ENCODE peak calls at places on chromosomes 4 and X, in seven cellular contexts. One of them, this sample, is unnamed.

GRCh38 chr4:184599492-184600135 is 49.6 kb downstream of the CASP3 start:
- DNase-seq in HepG2: no peak
- DNase-seq in HCT116: no peak
- DNase-seq in GM12878: no peak
- DNase-seq in SK-N-SH: no peak
- DNase-seq in K562: no peak
- DNase-seq in NT2/D1: no peak
- DNase-seq in this sample: no peak

GRCh38 chrX:36577006-36577405 is 431.2 kb upstream of the FAM47C start:
- DNase-seq in NT2/D1: no peak
- DNase-seq in GM12878: no peak
- DNase-seq in HCT116: no peak
- DNase-seq in K562: no peak
- DNase-seq in SK-N-SH: no peak
- DNase-seq in HepG2: no peak
- DNase-seq in this sample: no peak

GRCh38 chr4:154618708-154619315 is 6.4 kb upstream of the FGG start:
- DNase-seq in HCT116: peak
- DNase-seq in GM12878: peak
- DNase-seq in K562: peak
- DNase-seq in HepG2: peak
- DNase-seq in NT2/D1: peak
- DNase-seq in SK-N-SH: peak
- DNase-seq in this sample: peak

GRCh38 chr4:6449746-6450369 is 22.6 kb downstream of the PPP2R2C start:
- DNase-seq in HCT116: no peak
- DNase-seq in NT2/D1: no peak
- DNase-seq in SK-N-SH: no peak
- DNase-seq in HepG2: no peak
- DNase-seq in GM12878: no peak
- DNase-seq in K562: no peak
- DNase-seq in this sample: no peak

GRCh38 chrX:125004799-125005198 is 314.9 kb upstream of the TEX13C start:
- DNase-seq in HCT116: no peak
- DNase-seq in HepG2: no peak
- DNase-seq in NT2/D1: no peak
- DNase-seq in GM12878: no peak
- DNase-seq in SK-N-SH: no peak
- DNase-seq in K562: peak
- DNase-seq in this sample: no peak

GRCh38 chrX:119105826-119106225 is 21.8 kb downstream of the KIAA1210 start:
- DNase-seq in HepG2: no peak
- DNase-seq in NT2/D1: no peak
- DNase-seq in K562: no peak
- DNase-seq in GM12878: no peak
- DNase-seq in HCT116: no peak
- DNase-seq in SK-N-SH: no peak
- DNase-seq in this sample: no peak

GRCh38 chrX:130789793-130790192 is 113.2 kb downstream of the ENOX2 start:
- DNase-seq in GM12878: no peak
- DNase-seq in HepG2: no peak
- DNase-seq in HCT116: no peak
- DNase-seq in NT2/D1: no peak
- DNase-seq in K562: no peak
- DNase-seq in SK-N-SH: no peak
- DNase-seq in this sample: no peak

GRCh38 chr4:7428261-7429068 is 6.3 kb downstream of the PSAPL1 start:
- DNase-seq in HepG2: no peak
- DNase-seq in K562: no peak
- DNase-seq in HCT116: no peak
- DNase-seq in SK-N-SH: peak
- DNase-seq in GM12878: no peak
- DNase-seq in NT2/D1: no peak
- DNase-seq in this sample: no peak

GRCh38 chr4:48970471-48970921 is 15.6 kb upstream of the CWH43 start:
- DNase-seq in HepG2: no peak
- DNase-seq in K562: no peak
- DNase-seq in HCT116: peak
- DNase-seq in GM12878: no peak
- DNase-seq in NT2/D1: no peak
- DNase-seq in SK-N-SH: no peak
- DNase-seq in this sample: no peak

GRCh38 chr4:146342600-146343192 is 128.4 kb downstream of the REELD1 start:
- DNase-seq in SK-N-SH: peak
- DNase-seq in HepG2: no peak
- DNase-seq in GM12878: no peak
- DNase-seq in HCT116: no peak
- DNase-seq in NT2/D1: no peak
- DNase-seq in K562: peak
- DNase-seq in this sample: no peak

GRCh38 chrX:46311581-46312120 is 233.6 kb downstream of the ZNF674 start:
- DNase-seq in NT2/D1: no peak
- DNase-seq in HCT116: no peak
- DNase-seq in HepG2: no peak
- DNase-seq in GM12878: no peak
- DNase-seq in SK-N-SH: no peak
- DNase-seq in K562: no peak
- DNase-seq in this sample: no peak

GRCh38 chr4:80069108-80069836 is 3.8 kb downstream of the ANTXR2 start:
- DNase-seq in NT2/D1: no peak
- DNase-seq in HepG2: no peak
- DNase-seq in K562: no peak
- DNase-seq in SK-N-SH: no peak
- DNase-seq in GM12878: no peak
- DNase-seq in HCT116: no peak
- DNase-seq in this sample: no peak

GRCh38 chr4:66187175-66187720 is 517.0 kb upstream of the EPHA5 start:
- DNase-seq in K562: no peak
- DNase-seq in HepG2: no peak
- DNase-seq in SK-N-SH: no peak
- DNase-seq in NT2/D1: no peak
- DNase-seq in GM12878: no peak
- DNase-seq in HCT116: no peak
- DNase-seq in this sample: no peak

GRCh38 chr4:166042510-166043055 is 169.5 kb downstream of the TLL1 start:
- DNase-seq in HCT116: no peak
- DNase-seq in NT2/D1: no peak
- DNase-seq in SK-N-SH: no peak
- DNase-seq in HepG2: no peak
- DNase-seq in GM12878: no peak
- DNase-seq in K562: no peak
- DNase-seq in this sample: no peak

GRCh38 chrX:120302434-120302833 is 8.8 kb downstream of the TMEM255A start:
- DNase-seq in HCT116: no peak
- DNase-seq in SK-N-SH: no peak
- DNase-seq in GM12878: peak
- DNase-seq in K562: no peak
- DNase-seq in NT2/D1: peak
- DNase-seq in HepG2: no peak
- DNase-seq in this sample: no peak

GRCh38 chr4:174154455-174154854 is 129.0 kb downstream of the FBXO8 start:
- DNase-seq in K562: peak
- DNase-seq in GM12878: no peak
- DNase-seq in HCT116: no peak
- DNase-seq in SK-N-SH: no peak
- DNase-seq in NT2/D1: no peak
- DNase-seq in HepG2: no peak
- DNase-seq in this sample: no peak

GRCh38 chr4:187276786-187277408 is 553.2 kb upstream of the FAT1 start:
- DNase-seq in NT2/D1: no peak
- DNase-seq in SK-N-SH: no peak
- DNase-seq in K562: no peak
- DNase-seq in HepG2: no peak
- DNase-seq in GM12878: no peak
- DNase-seq in HCT116: no peak
- DNase-seq in this sample: no peak

GRCh38 chr4:52889778-52890400 is 27.8 kb downstream of the RASL11B start:
- DNase-seq in SK-N-SH: no peak
- DNase-seq in NT2/D1: no peak
- DNase-seq in HepG2: no peak
- DNase-seq in GM12878: no peak
- DNase-seq in HCT116: no peak
- DNase-seq in K562: no peak
- DNase-seq in this sample: no peak

GRCh38 chr4:8095956-8096689 is 62.5 kb downstream of the ABLIM2 start:
- DNase-seq in HCT116: no peak
- DNase-seq in NT2/D1: no peak
- DNase-seq in GM12878: no peak
- DNase-seq in K562: no peak
- DNase-seq in HepG2: no peak
- DNase-seq in SK-N-SH: no peak
- DNase-seq in this sample: no peak

GRCh38 chr4:56575820-56576429 is 70.3 kb downstream of the ARL9 start:
- DNase-seq in HepG2: peak
- DNase-seq in HCT116: peak
- DNase-seq in SK-N-SH: peak
- DNase-seq in K562: peak
- DNase-seq in NT2/D1: no peak
- DNase-seq in GM12878: no peak
- DNase-seq in this sample: no peak

GRCh38 chr4:120009731-120010130 is 56.9 kb downstream of the MAD2L1 start:
- DNase-seq in HepG2: no peak
- DNase-seq in GM12878: no peak
- DNase-seq in K562: no peak
- DNase-seq in HCT116: no peak
- DNase-seq in NT2/D1: no peak
- DNase-seq in SK-N-SH: no peak
- DNase-seq in this sample: no peak

GRCh38 chr4:164396439-164396838 is 357.5 kb upstream of the SMIM31 start:
- DNase-seq in GM12878: no peak
- DNase-seq in HepG2: no peak
- DNase-seq in NT2/D1: no peak
- DNase-seq in HCT116: no peak
- DNase-seq in K562: no peak
- DNase-seq in SK-N-SH: no peak
- DNase-seq in this sample: no peak

GRCh38 chrX:135421932-135422809 is at the start of gene SMIM10L2A:
- DNase-seq in GM12878: no peak
- DNase-seq in HCT116: no peak
- DNase-seq in NT2/D1: no peak
- DNase-seq in SK-N-SH: peak
- DNase-seq in K562: no peak
- DNase-seq in HepG2: no peak
- DNase-seq in this sample: peak

GRCh38 chr4:175282407-175282806 is 364.2 kb downstream of the ADAM29 start:
- DNase-seq in GM12878: no peak
- DNase-seq in HepG2: no peak
- DNase-seq in HCT116: no peak
- DNase-seq in SK-N-SH: no peak
- DNase-seq in K562: no peak
- DNase-seq in NT2/D1: no peak
- DNase-seq in this sample: no peak

GRCh38 chr4:87078987-87079469 is 141.4 kb downstream of the KLHL8 start:
- DNase-seq in NT2/D1: no peak
- DNase-seq in SK-N-SH: no peak
- DNase-seq in GM12878: no peak
- DNase-seq in HCT116: no peak
- DNase-seq in HepG2: no peak
- DNase-seq in K562: no peak
- DNase-seq in this sample: no peak

DNA sequence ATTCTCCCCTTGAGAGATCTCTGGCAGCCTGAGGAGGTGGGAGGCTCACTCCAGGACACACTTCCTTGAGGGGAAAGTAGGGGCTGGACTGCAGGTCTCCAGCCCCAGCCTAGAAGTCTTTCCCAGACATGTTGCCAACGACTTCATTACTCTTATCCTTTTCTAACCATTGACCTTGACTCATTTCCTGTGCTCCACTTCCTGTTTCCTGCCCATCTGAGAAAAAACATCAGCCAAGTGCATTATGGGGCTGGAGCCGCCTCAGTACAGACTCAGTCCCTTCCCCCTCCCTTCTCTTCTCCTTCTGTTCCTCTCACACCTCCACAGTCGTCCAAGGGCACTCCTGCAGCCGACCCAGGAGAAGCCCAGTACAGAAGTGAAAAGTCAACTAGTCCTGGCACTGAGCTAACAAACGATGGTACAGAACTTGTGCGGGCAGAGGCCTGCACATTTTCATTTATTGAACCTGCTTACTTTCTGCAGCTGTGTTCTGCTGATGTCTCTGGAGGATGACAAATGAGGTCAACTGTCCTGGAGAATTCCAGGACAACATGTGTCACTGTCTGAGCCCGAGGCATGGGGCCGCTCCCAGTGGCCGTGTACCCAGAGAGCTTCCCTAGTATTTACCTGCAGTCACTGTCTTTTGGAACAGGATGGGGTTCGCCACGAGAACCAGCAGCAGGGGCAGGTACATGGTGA is 20.1 kb downstream of the GPR143 start:
- DNase-seq in SK-N-SH: no peak
- DNase-seq in NT2/D1: no peak
- DNase-seq in HCT116: no peak
- DNase-seq in HepG2: no peak
- DNase-seq in GM12878: no peak
- DNase-seq in K562: peak
- DNase-seq in this sample: no peak
- TF ChIP-seq YY1 in SK-N-SH: no peak
- TF ChIP-seq YY1 in NT2/D1: no peak
- TF ChIP-seq YY1 in HCT116: no peak
- TF ChIP-seq YY1 in HepG2: no peak
- TF ChIP-seq YY1 in GM12878: no peak
- TF ChIP-seq YY1 in K562: no peak
- TF ChIP-seq YY1 in this sample: no peak

GRCh38 chr4:27506401-27506800 is 645.8 kb downstream of the STIM2 start:
- DNase-seq in NT2/D1: no peak
- DNase-seq in HepG2: no peak
- DNase-seq in K562: no peak
- DNase-seq in HCT116: no peak
- DNase-seq in GM12878: no peak
- DNase-seq in SK-N-SH: no peak
- DNase-seq in this sample: no peak
- TF ChIP-seq YY1 in NT2/D1: no peak
- TF ChIP-seq YY1 in HepG2: no peak
- TF ChIP-seq YY1 in K562: no peak
- TF ChIP-seq YY1 in HCT116: no peak
- TF ChIP-seq YY1 in GM12878: no peak
- TF ChIP-seq YY1 in SK-N-SH: no peak
- TF ChIP-seq YY1 in this sample: no peak

GRCh38 chr4:156190606-156191005 is 236.9 kb upstream of the CTSO start:
- DNase-seq in K562: no peak
- DNase-seq in HCT116: no peak
- DNase-seq in NT2/D1: no peak
- DNase-seq in HepG2: no peak
- DNase-seq in SK-N-SH: no peak
- DNase-seq in GM12878: no peak
- DNase-seq in this sample: no peak
- TF ChIP-seq YY1 in K562: no peak
- TF ChIP-seq YY1 in HCT116: no peak
- TF ChIP-seq YY1 in NT2/D1: no peak
- TF ChIP-seq YY1 in HepG2: no peak
- TF ChIP-seq YY1 in SK-N-SH: no peak
- TF ChIP-seq YY1 in GM12878: no peak
- TF ChIP-seq YY1 in this sample: no peak

DNA sequence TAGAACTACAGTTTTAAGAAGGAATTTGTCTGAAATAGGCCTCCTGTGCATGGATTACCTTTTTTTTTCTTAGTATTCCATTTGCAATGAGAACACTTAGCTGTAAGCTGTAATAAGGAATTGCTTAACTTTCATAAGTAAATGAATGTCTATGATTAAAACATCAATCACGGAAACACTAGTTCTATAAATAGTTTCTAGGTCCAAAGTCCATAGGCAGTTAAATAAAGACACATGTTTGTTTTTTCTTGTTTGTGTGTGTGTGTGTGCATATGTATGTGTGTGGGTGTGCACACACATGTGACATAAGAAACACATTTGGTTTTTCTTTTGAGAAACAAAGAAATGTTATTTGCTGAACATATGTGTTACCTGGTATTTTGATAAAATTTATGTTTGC is 11.2 kb downstream of the GPRIN3 start:
- DNase-seq in HCT116: no peak
- DNase-seq in NT2/D1: no peak
- DNase-seq in HepG2: peak
- DNase-seq in GM12878: no peak
- DNase-seq in SK-N-SH: no peak
- DNase-seq in K562: no peak
- DNase-seq in this sample: no peak
- TF ChIP-seq YY1 in HCT116: no peak
- TF ChIP-seq YY1 in NT2/D1: no peak
- TF ChIP-seq YY1 in HepG2: no peak
- TF ChIP-seq YY1 in GM12878: no peak
- TF ChIP-seq YY1 in SK-N-SH: no peak
- TF ChIP-seq YY1 in K562: no peak
- TF ChIP-seq YY1 in this sample: no peak

This sample was measured in H1.